ENCODE peak calls at places on chromosome 21, in five cellular contexts. B is bronchial epithelial cell, C is upper lobe of right lung, N is esophagus muscularis mucosa, Y is BJ. R is an unnamed sample.

GRCh38 chr21:26117324-26117971 is 53.1 kb downstream of the APP start:
- DNase-seq in B (no peak), C (no peak), N (no peak), Y (no peak), R (no peak)

GRCh38 chr21:34545079-34545884 is 33.3 kb upstream of the KCNE1 start:
- DNase-seq in B (peak; percentile 25), C (peak; percentile 81), N (no peak), Y (peak; percentile 56), R (peak; percentile 62)

GRCh38 chr21:21200103-21200938 is 202.1 kb downstream of the NCAM2 start:
- DNase-seq in B (peak; percentile 83), C (no peak), N (no peak), Y (peak; percentile 95), R (peak; percentile 2)

GRCh38 chr21:33278736-33279135 is 12.6 kb downstream of the IL10RB start:
- DNase-seq in B (peak; percentile 22), C (no peak), N (no peak), Y (no peak), R (no peak)

GRCh38 chr21:29196021-29196663 is 65.7 kb downstream of the MAP3K7CL start:
- DNase-seq in B (peak; percentile 96), C (no peak), N (no peak), Y (peak; percentile 56), R (peak; percentile 44)

GRCh38 chr21:35239811-35240219 is 190.7 kb upstream of the RUNX1 start:
- DNase-seq in B (no peak), C (no peak), N (no peak), Y (no peak), R (peak; percentile 92)

GRCh38 chr21:34813266-34813886 is 144.6 kb downstream of the CLIC6 start:
- DNase-seq in B (peak; percentile 99), C (no peak), N (no peak), Y (no peak), R (no peak)

GRCh38 chr21:33947451-33948095 is 32.0 kb upstream of the ATP5PO start:
- DNase-seq in B (peak; percentile 98), C (peak; percentile 76), N (peak; percentile 94), Y (peak; percentile 84), R (peak; percentile 79)

GRCh38 chr21:36487641-36488307 is 7.9 kb upstream of the CLDN14 start:
- DNase-seq in B (peak; percentile 92), C (no peak), N (no peak), Y (no peak), R (no peak)

GRCh38 chr21:40049959-40050290 is 182.7 kb downstream of the PCP4 start:
- DNase-seq in B (no peak), C (no peak), N (no peak), Y (no peak), R (no peak)

GRCh38 chr21:39774252-39774651 is 29.3 kb downstream of the IGSF5 start:
- DNase-seq in B (no peak), C (no peak), N (no peak), Y (no peak), R (peak; percentile 13)

GRCh38 chr21:31351438-31351837 is 7.4 kb upstream of the TIAM1 start:
- DNase-seq in B (peak; percentile 80), C (no peak), N (no peak), Y (no peak), R (peak; percentile 44)

GRCh38 chr21:42575111-42575510 is 61.5 kb downstream of the SLC37A1 start:
- DNase-seq in B (no peak), C (peak; percentile 44), N (no peak), Y (no peak), R (no peak)

DNA sequence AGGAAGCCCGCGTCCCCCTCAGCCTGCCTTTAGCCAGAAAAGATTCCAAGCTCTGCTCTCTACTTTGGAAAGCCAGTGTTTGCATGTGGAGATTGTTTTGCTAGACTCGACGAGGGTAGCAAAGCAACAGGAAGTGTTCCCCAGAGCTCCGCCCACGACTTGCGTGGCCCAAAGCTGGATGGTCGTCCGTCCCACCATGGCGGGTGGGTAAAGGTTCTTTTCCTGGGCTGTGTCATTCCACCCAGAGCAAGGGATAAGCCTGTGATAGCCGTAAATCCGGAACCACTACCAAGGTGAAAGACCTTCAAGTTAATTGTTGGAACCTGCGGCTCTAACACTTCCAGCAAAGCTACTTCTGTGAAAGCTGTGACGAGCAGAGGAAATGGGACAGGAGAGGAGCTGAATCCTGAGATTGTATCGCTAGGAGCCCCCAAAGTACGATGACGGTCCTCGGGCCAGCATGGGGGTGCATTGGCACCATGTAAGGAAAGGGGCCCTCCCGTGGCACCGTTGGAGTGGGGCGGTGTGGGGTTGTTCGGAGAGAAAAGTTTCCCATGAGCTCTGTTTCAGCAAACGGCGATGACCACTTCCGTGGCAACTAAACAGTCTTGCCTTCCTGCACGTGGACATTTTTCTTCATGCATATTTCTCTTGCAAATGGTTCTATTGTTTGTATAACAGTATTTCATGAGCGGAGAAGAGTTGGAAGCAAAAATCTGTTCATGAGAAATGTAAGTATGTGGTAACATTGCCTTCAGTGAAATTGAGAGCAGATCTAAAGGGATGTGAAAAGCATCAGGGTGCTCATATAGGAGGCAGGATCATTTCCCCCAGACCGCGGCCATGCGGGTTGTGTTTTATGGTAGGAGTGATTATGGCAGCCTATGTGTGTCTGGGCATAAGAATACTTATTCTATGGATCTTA is 8.3 kb downstream of the MX2 start:
- DNase-seq in B (no peak), C (peak; percentile 66), N (no peak), Y (no peak), R (no peak)
- H3K4me3 ChIP-seq in B (no peak overlapping the region), C (peak overlapping the region; percentile 32), N (peak overlapping the region; percentile 41), Y (no peak overlapping the region), R (no peak overlapping the region)

DNA sequence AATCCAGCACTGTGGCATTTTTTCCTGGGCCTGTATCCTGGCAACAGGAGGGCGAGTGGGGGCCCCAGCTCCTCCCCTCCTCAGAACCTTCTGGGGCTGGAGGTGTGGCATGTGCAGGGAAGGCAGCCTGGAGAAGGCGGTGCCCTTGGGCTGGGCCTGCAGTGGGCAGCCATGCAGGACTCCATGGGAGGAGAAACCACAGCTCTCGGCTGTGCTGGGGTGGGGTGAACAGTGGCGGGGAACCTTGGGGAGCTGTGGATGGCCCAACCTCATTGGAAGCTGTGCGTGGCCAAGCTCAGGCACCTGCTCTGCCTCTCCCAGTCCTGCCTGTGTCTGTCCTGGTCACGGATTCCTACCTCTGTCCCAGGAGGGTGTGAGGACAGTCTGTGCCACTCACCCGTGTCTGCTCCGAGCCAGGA is 15.7 kb downstream of the COL18A1 start:
- DNase-seq in B (no peak), C (no peak), N (no peak), Y (no peak), R (no peak)
- H3K4me3 ChIP-seq in B (no peak overlapping the region), C (no peak overlapping the region), N (no peak overlapping the region), Y (no peak overlapping the region), R (no peak overlapping the region)

GRCh38 chr21:45033791-45034555 is 40.4 kb upstream of the ADARB1 start:
- DNase-seq in B (peak; percentile 57), C (peak; percentile 64), N (no peak), Y (no peak), R (no peak)
- H3K4me3 ChIP-seq in B (no peak overlapping the region), C (peak overlapping the region; percentile 8), N (peak overlapping the region; percentile 13), Y (no peak overlapping the region), R (no peak overlapping the region)

GRCh38 chr21:41425588-41425953 is 468 bp upstream of the MX1 start:
- DNase-seq in B (no peak), C (no peak), N (peak; percentile 66), Y (no peak), R (no peak)
- H3K4me3 ChIP-seq in B (peak overlapping the region; percentile 53), C (peak overlapping the region; percentile 59), N (peak overlapping the region; percentile 74), Y (peak overlapping the region; percentile 54), R (no peak overlapping the region)

GRCh38 chr21:16125274-16125673 is 395.5 kb downstream of the USP25 start:
- DNase-seq in B (no peak), C (no peak), N (no peak), Y (peak; percentile 62), R (no peak)

DNA sequence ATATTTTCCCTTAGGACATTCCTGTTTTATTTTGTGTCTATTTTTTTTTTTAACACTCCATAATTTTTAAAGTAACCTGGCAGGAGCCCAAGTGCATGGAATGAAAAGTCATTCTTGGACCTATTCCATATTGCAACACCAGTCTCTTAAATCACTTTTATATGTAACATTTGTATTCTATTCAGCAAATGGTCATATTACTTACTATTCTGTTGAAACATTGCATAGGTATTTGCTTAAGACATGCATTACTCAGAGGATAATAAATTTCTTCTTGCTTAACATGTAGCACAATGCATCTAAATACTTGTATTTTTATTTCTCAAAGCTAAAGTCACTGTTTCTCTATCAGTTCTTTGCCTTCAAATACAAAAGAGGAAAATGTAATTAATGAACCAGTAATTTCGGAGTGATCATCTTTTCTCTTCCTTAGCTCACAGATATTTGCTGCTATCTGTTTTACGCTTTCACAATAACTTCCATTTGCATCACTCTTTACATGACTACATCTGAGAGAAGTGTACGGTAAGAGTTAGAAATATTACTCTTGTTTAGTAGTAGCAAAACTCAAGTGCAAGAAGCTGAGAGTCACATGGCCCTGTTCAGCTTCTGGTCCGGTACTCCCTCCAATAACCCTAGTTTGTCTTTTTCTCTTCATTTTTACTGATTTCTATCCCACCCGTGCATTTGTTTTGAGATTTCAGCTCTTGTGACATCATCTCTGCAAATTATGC is 394.8 kb downstream of the USP25 start:
- DNase-seq in B (peak; percentile 97), C (no peak), N (no peak), Y (peak; percentile 84), R (no peak)
- H3K4me3 ChIP-seq in B (no peak overlapping the region), C (no peak overlapping the region), N (no peak overlapping the region), Y (no peak overlapping the region), R (no peak overlapping the region)

DNA sequence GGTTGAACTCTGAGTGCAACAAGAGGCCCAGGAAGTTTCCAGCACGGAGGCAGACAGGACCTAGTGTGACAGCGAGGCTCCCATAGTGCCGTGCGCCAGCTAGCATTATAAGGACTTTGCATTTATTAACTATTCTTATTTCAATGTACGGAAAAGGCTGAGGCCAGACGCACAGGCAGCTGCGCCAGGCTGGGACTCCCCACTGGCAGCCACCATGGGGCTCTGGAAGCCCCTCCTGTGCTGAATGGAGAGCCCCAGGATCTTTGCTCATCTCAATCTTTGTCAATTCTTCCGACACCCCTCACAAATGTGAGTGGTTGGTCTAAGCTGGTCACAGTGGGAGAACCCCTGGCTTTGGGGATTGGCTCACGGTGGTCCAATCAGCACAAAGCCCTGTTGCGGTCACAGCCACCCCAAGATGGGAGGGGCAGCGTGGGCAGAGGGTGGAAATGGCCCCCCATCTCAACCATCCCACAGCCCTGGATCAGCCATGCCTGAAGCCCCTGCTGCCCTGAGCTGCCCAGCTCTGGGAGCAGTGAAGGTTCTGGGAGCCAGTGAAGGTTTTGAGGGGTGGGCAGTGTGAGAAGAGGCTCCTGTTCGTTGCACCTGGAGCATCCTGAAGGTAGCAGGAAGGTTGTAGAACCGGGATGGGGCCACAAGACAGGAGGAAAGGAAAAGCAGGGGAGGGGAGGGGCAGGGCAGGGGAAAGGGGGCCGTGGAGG is 59.5 kb upstream of the ADARB1 start:
- DNase-seq in B (no peak), C (peak; percentile 40), N (no peak), Y (no peak), R (no peak)
- H3K4me3 ChIP-seq in B (no peak overlapping the region), C (no peak overlapping the region), N (no peak overlapping the region), Y (no peak overlapping the region), R (no peak overlapping the region)

GRCh38 chr21:46637952-46638746 is 2.7 kb downstream of the PRMT2 start:
- DNase-seq in B (no peak), C (no peak), N (no peak), Y (no peak), R (no peak)
- H3K4me3 ChIP-seq in B (no peak overlapping the region), C (peak overlapping the region; percentile 19), N (peak overlapping the region; percentile 18), Y (no peak overlapping the region), R (no peak overlapping the region)